ENCODE peak calls at places on chromosomes 12 and 14, in seven cellular contexts. R is gastrocnemius medialis; A is A549; W is body of pancreas; N is Peyer's patch; E is CD8-positive, alpha-beta T cell; G is HepG2. J is an unnamed sample.

GRCh38 chr14:68363841-68364711 is 428.8 kb downstream of the ZFP36L1 start:
- DNase-seq in R (peak; percentile 21), A (peak; percentile 34), W (peak; percentile 61), N (no peak), E (no peak), G (peak; percentile 44), J (no peak)

GRCh38 chr12:28190321-28191017 is at the start of gene CCDC91:
- DNase-seq in R (peak; percentile 78), A (peak; percentile 92), W (peak; percentile 91), N (peak; percentile 89), E (peak; percentile 80), G (peak; percentile 61), J (peak; percentile 82)

GRCh38 chr12:33926095-33926494 is 96.2 kb upstream of the ALG10 start:
- DNase-seq in R (no peak), A (no peak), W (no peak), N (no peak), E (no peak), G (no peak), J (no peak)

GRCh38 chr14:70177092-70177491 is 11.7 kb downstream of the SLC8A3 start:
- DNase-seq in R (no peak), A (no peak), W (no peak), N (no peak), E (no peak), G (no peak), J (no peak)

GRCh38 chr12:122888232-122888752 is 7.6 kb downstream of the VPS37B start:
- DNase-seq in R (no peak), A (peak; percentile 84), W (peak; percentile 98), N (peak; percentile 83), E (no peak), G (peak; percentile 78), J (peak; percentile 95)

GRCh38 chr12:111256629-111257434 is 112.1 kb downstream of the PHETA1 start:
- DNase-seq in R (no peak), A (no peak), W (no peak), N (no peak), E (no peak), G (no peak), J (no peak)

GRCh38 chr12:1580526-1580925 is 13.9 kb downstream of the FBXL14 start:
- DNase-seq in R (no peak), A (no peak), W (no peak), N (no peak), E (no peak), G (no peak), J (no peak)

GRCh38 chr14:104967144-104967413 is 11.1 kb downstream of the AHNAK2 start:
- DNase-seq in R (no peak), A (no peak), W (no peak), N (no peak), E (no peak), G (no peak), J (no peak)

GRCh38 chr14:73502017-73502619 is 11.4 kb downstream of the RIOX1 start:
- DNase-seq in R (no peak), A (no peak), W (no peak), N (no peak), E (no peak), G (no peak), J (no peak)

GRCh38 chr12:126353604-126354003 is 1288.4 kb downstream of the AACS start:
- DNase-seq in R (no peak), A (no peak), W (no peak), N (no peak), E (no peak), G (no peak), J (no peak)

GRCh38 chr12:47088021-47088944 is 8.5 kb upstream of the AMIGO2 start:
- DNase-seq in R (no peak), A (peak; percentile 94), W (no peak), N (no peak), E (no peak), G (peak; percentile 53), J (peak; percentile 26)

DNA sequence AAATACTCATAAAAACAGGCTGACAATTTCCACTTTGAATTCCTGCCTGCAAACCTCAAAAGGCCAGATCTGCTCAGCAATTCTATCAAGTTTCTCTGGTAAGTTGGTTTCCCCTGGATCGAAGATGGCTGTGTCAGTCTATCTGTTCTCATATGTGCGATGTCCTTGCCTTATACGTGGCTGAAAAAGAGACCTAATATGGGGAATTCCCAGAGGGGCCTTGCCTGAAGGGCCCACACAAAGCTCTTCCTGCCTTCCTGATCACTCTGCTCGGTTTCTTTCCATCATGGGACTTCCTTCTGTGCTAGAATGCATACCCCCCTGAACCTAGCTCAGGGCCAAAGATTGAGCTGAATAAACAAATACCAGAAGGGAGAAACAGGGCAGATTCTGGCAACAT is 13.2 kb downstream of the TCL1B start:
- DNase-seq in R (no peak), A (no peak), W (no peak), N (no peak), E (no peak), G (no peak), J (no peak)
- H3K4me1 ChIP-seq in R (no peaks in the 10 kb centered on the region), A (no peaks in the 10 kb centered on the region), W (no peaks in the 10 kb centered on the region), N (no peaks in the 10 kb centered on the region), E (no peaks in the 10 kb centered on the region), G (no peaks in the 10 kb centered on the region), J (no peaks in the 10 kb centered on the region)

GRCh38 chr12:22728989-22729388 is 104.0 kb downstream of the ETNK1 start:
- DNase-seq in R (no peak), A (no peak), W (no peak), N (no peak), E (no peak), G (no peak), J (no peak)

GRCh38 chr12:22731231-22731630 is 106.3 kb downstream of the ETNK1 start:
- DNase-seq in R (no peak), A (no peak), W (no peak), N (no peak), E (no peak), G (no peak), J (no peak)

GRCh38 chr12:22729898-22730443 is 105.0 kb downstream of the ETNK1 start:
- DNase-seq in R (no peak), A (no peak), W (no peak), N (no peak), E (no peak), G (no peak), J (no peak)

GRCh38 chr12:22729431-22729830 is 104.5 kb downstream of the ETNK1 start:
- DNase-seq in R (no peak), A (no peak), W (no peak), N (no peak), E (no peak), G (no peak), J (no peak)

DNA sequence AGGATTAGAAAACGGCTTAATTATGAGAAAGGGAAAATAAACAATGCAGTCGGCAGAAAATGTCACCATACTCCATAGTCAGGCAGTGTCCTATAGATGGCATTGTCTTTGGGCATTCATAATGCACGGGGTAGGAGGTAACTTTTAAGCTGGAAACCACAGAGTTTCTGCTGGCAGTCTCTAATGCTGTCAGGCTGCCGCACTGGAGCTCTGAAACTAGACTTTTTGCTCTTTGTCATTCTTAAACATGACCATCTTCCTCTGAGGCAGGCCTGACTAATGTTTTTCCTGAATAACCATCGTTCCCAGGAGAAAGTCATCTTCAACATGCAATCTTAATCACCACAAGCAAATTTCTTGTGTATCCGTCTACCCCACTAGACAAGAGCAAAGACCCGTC is 108.8 kb downstream of the ETNK1 start:
- DNase-seq in R (no peak), A (no peak), W (no peak), N (no peak), E (no peak), G (no peak), J (no peak)
- H3K4me3 ChIP-seq in R (no peak overlapping the region), A (no peak overlapping the region), W (no peak overlapping the region), N (no peak overlapping the region), E (no peak overlapping the region), G (no peak overlapping the region), J (no peak overlapping the region)

GRCh38 chr14:95490727-95491451 is 25.6 kb downstream of the SYNE3 start:
- DNase-seq in R (peak; percentile 30), A (peak; percentile 36), W (no peak), N (peak; percentile 68), E (no peak), G (no peak), J (peak; percentile 93)

GRCh38 chr14:95490127-95490526 is 26.3 kb downstream of the SYNE3 start:
- DNase-seq in R (no peak), A (no peak), W (no peak), N (no peak), E (no peak), G (no peak), J (no peak)

GRCh38 chr14:95493976-95494375 is 22.5 kb downstream of the SYNE3 start:
- DNase-seq in R (no peak), A (no peak), W (no peak), N (peak; percentile 36), E (no peak), G (no peak), J (no peak)

GRCh38 chr14:95493503-95493902 is 22.9 kb downstream of the SYNE3 start:
- DNase-seq in R (no peak), A (no peak), W (no peak), N (peak; percentile 29), E (no peak), G (no peak), J (no peak)

DNA sequence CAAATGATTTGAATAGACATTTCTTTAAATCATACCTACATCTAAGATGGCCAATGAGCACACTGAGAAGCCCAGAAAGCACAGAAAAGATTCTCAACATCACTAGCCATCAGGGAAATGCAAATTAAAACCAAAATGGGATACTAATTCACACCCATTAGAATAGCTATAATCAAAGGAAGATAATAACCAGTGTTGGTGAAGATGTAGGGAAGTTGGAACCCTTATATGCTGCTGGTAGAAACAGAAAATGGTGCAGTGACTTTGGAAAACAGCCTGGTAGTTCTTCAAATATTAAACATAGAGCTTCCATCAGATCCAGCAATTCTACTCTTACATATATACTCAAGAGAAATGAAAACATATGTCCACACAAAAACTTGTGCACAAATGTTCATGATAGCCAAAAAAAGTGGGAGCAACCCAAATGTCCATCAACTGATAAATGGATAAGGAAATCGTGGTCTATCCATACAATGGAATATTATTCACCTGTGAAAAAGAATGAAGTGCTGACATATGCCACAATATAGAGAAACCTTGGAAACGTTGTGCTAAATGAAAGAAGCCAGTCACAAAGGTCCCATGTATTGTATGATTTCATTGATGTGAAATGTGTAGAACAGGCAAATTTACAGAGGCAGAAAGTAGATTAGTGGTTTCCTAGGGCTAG is 24.4 kb downstream of the SYNE3 start:
- DNase-seq in R (no peak), A (no peak), W (no peak), N (no peak), E (no peak), G (no peak), J (no peak)
- H3K4me1 ChIP-seq in R (peaks cover 34% of the 10 kb centered on the region), A (peaks cover 6% of the 10 kb centered on the region), W (no peaks in the 10 kb centered on the region), N (peaks cover 49% of the 10 kb centered on the region), E (peaks cover 29% of the 10 kb centered on the region), G (peaks cover 60% of the 10 kb centered on the region), J (peaks cover 21% of the 10 kb centered on the region)

GRCh38 chr12:212383-212798 is 1.6 kb downstream of the SLC6A12 start:
- DNase-seq in R (no peak), A (no peak), W (no peak), N (no peak), E (no peak), G (no peak), J (no peak)
- H3K4me3 ChIP-seq in R (no peak overlapping the region), A (no peak overlapping the region), W (no peak overlapping the region), N (no peak overlapping the region), E (no peak overlapping the region), G (peak overlapping the region; percentile 65), J (no peak overlapping the region)

GRCh38 chr12:52435659-52435999 is 1.5 kb upstream of the KRT75 start:
- DNase-seq in R (no peak), A (no peak), W (no peak), N (no peak), E (no peak), G (no peak), J (no peak)
- H3K4me1 ChIP-seq in R (no peaks in the 10 kb centered on the region), A (no peaks in the 10 kb centered on the region), W (peaks cover 9% of the 10 kb centered on the region), N (peaks cover 9% of the 10 kb centered on the region), E (no peaks in the 10 kb centered on the region), G (no peaks in the 10 kb centered on the region), J (peaks cover 11% of the 10 kb centered on the region)